ENCODE peak calls at places on chromosomes 5 and 9, in four cellular contexts. T is H1, F is neural progenitor cell, I is HCT116. B is an unnamed sample.

GRCh38 chr9:94743035-94743954 is 16.8 kb downstream of the AOPEP start:
- DNase-seq in F (no peak), T (no peak), I (no peak), B (peak; percentile 83)

GRCh38 chr9:115157245-115157674 is 39.3 kb upstream of the TNC start:
- DNase-seq in I (peak; percentile 49), T (no peak), F (no peak), B (peak; percentile 87)

GRCh38 chr9:98206754-98207153 is 14.3 kb upstream of the CORO2A start:
- DNase-seq in I (no peak), T (no peak), F (no peak), B (no peak)

GRCh38 chr9:70574222-70574837 is 159.9 kb upstream of the KLF9 start:
- DNase-seq in T (no peak), F (peak; percentile 33), I (no peak), B (peak; percentile 88)

GRCh38 chr5:108193021-108193795 is 188.7 kb downstream of the FBXL17 start:
- DNase-seq in I (no peak), F (no peak), T (no peak), B (peak; percentile 87)

GRCh38 chr5:6780802-6781391 is 67.7 kb downstream of the TENT4A start:
- DNase-seq in T (no peak), I (peak; percentile 38), F (no peak), B (no peak)

GRCh38 chr5:160508780-160509361 is 87.2 kb downstream of the PTTG1 start:
- DNase-seq in F (peak; percentile 84), T (peak; percentile 44), I (peak; percentile 73), B (peak; percentile 89)

GRCh38 chr9:126612813-126613641 is 701 bp upstream of the LMX1B start:
- DNase-seq in F (peak; percentile 72), T (no peak), I (no peak), B (no peak)

GRCh38 chr9:89494199-89494598 is 3.7 kb downstream of the SEMA4D start:
- DNase-seq in I (no peak), T (no peak), F (no peak), B (no peak)

GRCh38 chr5:54261596-54261995 is 48.8 kb downstream of the ARL15 start:
- DNase-seq in F (no peak), I (no peak), T (no peak), B (no peak)

GRCh38 chr5:129945779-129946270 is 41.6 kb downstream of the CHSY3 start:
- DNase-seq in F (no peak), I (no peak), T (no peak), B (peak; percentile 15)

GRCh38 chr9:31916591-31917223 is 467.7 kb upstream of the ACO1 start:
- DNase-seq in F (peak; percentile 22), I (no peak), T (no peak), B (no peak)

GRCh38 chr5:2160811-2161210 is 278.1 kb upstream of the IRX4 start:
- DNase-seq in I (no peak), T (no peak), F (no peak), B (no peak)
- H3K9ac ChIP-seq in I (no peak overlapping the region), T (no peak overlapping the region), F (no peak overlapping the region), B (no peak overlapping the region)

DNA sequence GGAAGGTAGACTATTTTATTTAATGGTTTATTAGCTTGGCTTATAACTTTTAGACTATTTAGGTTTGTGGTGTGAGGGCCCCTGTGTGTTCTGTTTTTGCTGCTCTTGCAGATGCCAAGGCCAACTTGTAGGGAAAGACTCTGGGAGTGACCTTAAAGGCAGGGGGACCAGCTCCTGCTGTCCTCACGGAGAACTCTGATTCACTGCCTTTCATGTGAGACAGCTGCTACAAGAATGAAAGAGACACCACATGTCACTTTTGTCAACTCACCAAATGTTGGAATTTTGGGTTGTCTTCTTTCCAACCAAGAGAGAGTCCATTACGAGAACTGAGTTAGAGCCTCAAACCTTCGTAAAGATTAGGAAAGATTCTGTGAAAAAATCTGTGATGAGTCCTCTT is 258.3 kb upstream of the ADAMTSL1 start:
- DNase-seq in F (no peak), I (no peak), T (no peak), B (no peak)
- TF ChIP-seq CTCF in F (no peak), I (no peak), T (no peak), B (no peak)

GRCh38 chr9:136199391-136200288 is 5.3 kb downstream of the LHX3 start:
- DNase-seq in I (no peak), T (no peak), F (no peak), B (no peak)
- TF ChIP-seq EZH2 in I (no peak), T (peak; percentile 98), F (peak; percentile 96), B (peak; percentile 99)

GRCh38 chr9:134055981-134056461 is 11.8 kb downstream of the BRD3 start:
- DNase-seq in T (no peak), F (no peak), I (no peak), B (peak; percentile 75)

GRCh38 chr9:134057751-134058701 is 9.8 kb downstream of the BRD3 start:
- DNase-seq in T (no peak), F (peak; percentile 14), I (no peak), B (no peak)

GRCh38 chr9:134054891-134055811 is 12.7 kb downstream of the BRD3 start:
- DNase-seq in F (no peak), T (no peak), I (no peak), B (no peak)

GRCh38 chr9:134057311-134057665 is 10.5 kb downstream of the BRD3 start:
- DNase-seq in I (no peak), T (no peak), F (no peak), B (no peak)

DNA sequence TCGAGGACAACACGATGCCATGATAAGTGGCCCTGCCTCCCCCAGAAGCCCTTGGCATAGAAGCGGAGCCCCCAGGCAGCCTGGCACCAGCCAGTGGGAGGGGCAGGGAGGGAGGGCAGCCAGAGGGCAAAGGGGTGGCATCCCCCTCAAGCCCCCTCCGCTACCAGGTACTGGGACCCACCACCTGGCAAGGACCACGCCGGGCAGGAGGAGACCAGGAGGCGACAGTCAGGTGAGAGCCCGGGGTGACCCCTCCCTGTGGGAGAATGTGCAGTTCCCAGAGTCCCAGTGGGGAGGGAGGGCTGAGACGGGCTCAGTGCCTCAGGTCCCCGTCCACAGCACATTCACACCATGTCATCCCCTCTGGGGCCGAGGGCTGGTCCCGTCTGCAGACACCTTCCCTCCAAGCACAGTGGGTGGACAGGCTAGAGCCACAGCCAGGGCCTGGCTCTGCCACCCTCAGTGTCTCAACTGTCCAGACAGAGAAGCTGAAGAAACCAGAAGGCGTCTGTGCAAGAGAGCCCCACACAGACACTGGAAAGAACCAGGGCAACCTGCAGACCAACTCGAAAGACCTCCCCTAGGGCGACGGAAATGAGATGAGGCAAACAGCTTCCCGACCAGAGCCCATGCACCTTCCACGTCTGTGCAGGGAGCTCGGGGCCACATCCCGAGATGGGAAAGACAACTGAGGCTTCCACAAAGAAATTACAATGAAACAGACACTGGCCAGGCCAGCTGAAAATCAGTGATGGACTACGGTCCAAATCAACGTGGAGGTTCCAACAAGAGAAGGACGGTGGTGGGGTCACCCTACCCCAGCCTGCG is 11.1 kb downstream of the BRD3 start:
- DNase-seq in F (peak; percentile 1), T (no peak), I (no peak), B (no peak)
- H3K9ac ChIP-seq in F (no peak overlapping the region), T (no peak overlapping the region), I (no peak overlapping the region), B (no peak overlapping the region)

DNA sequence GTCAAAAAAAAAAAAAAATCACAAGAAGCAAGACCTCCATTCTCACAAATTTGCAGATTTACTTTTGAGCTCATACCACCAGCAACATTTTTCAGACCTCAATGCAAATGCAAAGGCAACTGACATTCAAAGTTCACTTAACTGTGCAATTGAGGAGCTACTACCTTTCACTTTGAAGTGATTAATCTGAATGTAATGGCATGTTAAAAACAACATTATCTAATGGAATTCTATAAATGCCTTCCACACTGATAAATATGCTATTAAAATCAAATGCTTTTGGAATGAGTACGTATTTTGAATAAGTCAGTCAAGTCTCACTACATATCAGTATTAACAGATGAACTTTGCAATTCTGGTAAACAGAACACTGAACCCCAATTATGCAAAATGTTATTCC is 32.3 kb downstream of the UBQLN1 start:
- DNase-seq in T (no peak), F (no peak), I (no peak), B (peak; percentile 24)
- TF ChIP-seq CTCF in T (no peak), F (no peak), I (no peak), B (no peak)

DNA sequence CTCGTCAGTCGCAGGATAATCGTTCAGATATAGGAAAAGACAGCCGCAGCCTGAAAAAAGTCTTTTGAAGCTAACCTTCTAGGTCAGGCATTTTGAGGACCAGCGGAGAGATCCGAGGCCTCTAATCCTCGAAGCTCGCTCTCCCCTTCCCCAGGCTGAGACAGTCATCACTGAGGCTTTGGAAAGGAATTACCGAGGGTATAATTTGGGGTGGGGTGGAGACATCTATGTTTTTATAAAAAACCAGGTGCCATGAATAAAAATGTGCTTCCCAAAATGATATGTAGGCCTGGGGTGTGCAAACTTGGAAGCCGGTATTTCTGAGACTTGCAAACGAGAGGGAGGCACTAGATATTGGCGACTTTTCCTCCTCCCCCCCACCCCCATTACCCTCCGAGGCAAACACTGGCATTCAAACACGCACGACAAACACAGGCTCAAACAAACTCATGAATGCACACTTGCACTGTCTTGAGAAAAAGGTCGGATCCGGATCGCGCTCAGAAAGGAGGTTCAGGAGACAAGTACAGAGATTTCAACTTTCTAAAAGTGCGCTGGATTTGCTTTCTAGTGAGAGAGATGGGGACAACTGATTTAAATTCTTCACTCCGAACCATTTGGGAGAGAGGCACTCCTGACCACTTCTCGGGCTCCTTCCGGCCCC is 935 bp upstream of the MSX2 start:
- DNase-seq in I (no peak), T (no peak), F (peak; percentile 64), B (no peak)
- TF ChIP-seq EZH2 in I (no peak), T (peak; percentile 91), F (peak; percentile 62), B (peak; percentile 64)

DNA sequence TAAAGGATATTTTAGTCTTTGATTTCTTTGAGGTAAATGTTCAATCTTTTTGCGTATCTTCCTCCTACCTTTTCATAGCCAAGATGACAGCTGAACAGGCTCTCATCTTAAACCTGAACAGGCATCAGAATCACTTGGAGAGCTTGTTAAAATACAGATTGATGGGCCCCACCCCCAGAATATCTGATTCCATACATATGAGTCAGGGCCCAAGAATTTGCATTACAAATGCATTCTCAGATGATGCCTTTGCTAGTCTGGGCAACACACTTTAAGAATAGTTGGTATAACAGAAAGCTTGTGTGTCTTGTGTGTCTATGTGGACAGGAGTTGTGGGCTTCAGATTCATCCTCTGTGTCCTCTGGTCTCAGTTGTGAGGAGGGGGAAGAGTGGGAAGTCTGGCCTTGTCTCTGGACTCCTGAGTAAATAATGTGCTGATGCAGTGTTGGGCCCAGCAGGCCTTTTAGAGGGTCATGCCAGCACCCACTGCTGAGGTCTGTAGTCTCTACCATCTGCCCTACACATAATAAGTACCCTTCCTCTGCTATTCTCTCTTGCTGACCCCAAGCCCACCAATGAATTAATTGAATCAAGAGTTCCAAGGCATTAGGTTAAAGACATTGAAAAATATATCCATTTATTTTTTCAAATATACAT is 43.1 kb downstream of the PTCD2 start:
- DNase-seq in F (no peak), I (peak; percentile 10), T (no peak), B (peak; percentile 77)
- H3K9ac ChIP-seq in F (no peak overlapping the region), I (peak overlapping the region; percentile 26), T (no peak overlapping the region), B (no peak overlapping the region)

GRCh38 chr5:14326035-14326909 is 183.1 kb downstream of the TRIO start:
- DNase-seq in F (peak; percentile 4), I (no peak), T (no peak), B (no peak)
- TF ChIP-seq CTCF in F (peak; percentile 56), I (no peak), T (peak; percentile 75), B (no peak)

DNA sequence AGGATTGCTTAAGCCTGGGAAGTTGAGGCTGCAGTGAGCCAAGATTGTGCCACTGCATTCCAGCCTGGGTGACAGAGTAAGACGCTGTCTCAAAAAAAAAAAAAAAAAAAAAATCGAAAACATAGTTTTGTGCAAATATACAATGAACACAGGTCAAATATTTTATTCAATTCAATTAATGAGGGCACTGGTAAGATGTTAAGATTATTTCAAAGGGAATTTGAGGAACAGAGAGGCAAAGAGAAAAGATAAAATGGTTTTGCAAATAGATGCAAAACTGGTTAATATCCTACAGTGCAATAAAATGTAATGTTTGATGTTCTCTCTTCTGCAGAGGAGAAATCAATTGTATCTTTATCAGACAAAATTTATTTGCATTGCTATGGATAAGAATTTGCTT is 39.5 kb upstream of the GNE start:
- DNase-seq in T (no peak), F (no peak), I (no peak), B (no peak)
- TF ChIP-seq EZH2 in T (no peak), F (no peak), I (no peak), B (no peak)

B was measured in fibroblast of lung.